ENCODE peak calls at places on chromosomes 13 and 19, in four cellular contexts. N is breast epithelium; Z is ascending aorta; H is CD8-positive, alpha-beta T cell. W is an unnamed sample.

GRCh38 chr19:12880551-12881171 is 588 bp downstream of the DNASE2 start:
- DNase-seq in N (peak; percentile 53), Z (no peak), H (no peak), W (peak; percentile 35)

GRCh38 chr19:51546107-51546649 is 14.7 kb upstream of the SIGLEC6 start:
- DNase-seq in N (peak; percentile 25), Z (no peak), H (no peak), W (no peak)

GRCh38 chr19:41696402-41697197 is 8.5 kb upstream of the CEACAM7 start:
- DNase-seq in N (no peak), Z (peak; percentile 21), H (no peak), W (no peak)

GRCh38 chr13:42633495-42633894 is 59.5 kb downstream of the TNFSF11 start:
- DNase-seq in N (no peak), Z (no peak), H (no peak), W (no peak)

GRCh38 chr19:35856546-35857149 is at the start of gene KIRREL2:
- DNase-seq in N (no peak), Z (no peak), H (no peak), W (no peak)

GRCh38 chr19:50501186-50501567 is 9.8 kb downstream of the JOSD2 start:
- DNase-seq in N (no peak), Z (no peak), H (no peak), W (no peak)

GRCh38 chr13:25286308-25286968 is 850 bp downstream of the MTMR6 start:
- DNase-seq in N (no peak), Z (no peak), H (no peak), W (no peak)

GRCh38 chr19:53782698-53783097 is 41.4 kb downstream of the NLRP12 start:
- DNase-seq in N (no peak), Z (no peak), H (no peak), W (no peak)

GRCh38 chr13:51453308-51453958 is 597 bp upstream of the INTS6 start:
- DNase-seq in N (peak; percentile 64), Z (no peak), H (peak; percentile 76), W (peak; percentile 90)

GRCh38 chr13:25675060-25675459 is 303.3 kb downstream of the ATP8A2 start:
- DNase-seq in N (no peak), Z (no peak), H (no peak), W (no peak)

GRCh38 chr13:108827637-108828036 is 198.2 kb downstream of the MYO16 start:
- DNase-seq in N (no peak), Z (no peak), H (no peak), W (no peak)

GRCh38 chr19:51258165-51258564 is 7.3 kb downstream of the SIGLECL1 start:
- DNase-seq in N (no peak), Z (no peak), H (no peak), W (no peak)

GRCh38 chr13:48233886-48234488 is 981 bp downstream of the ITM2B start:
- DNase-seq in N (no peak), Z (no peak), H (no peak), W (no peak)

GRCh38 chr19:46844067-46844489 is 6.6 kb downstream of the AP2S1 start:
- DNase-seq in N (no peak), Z (no peak), H (no peak), W (no peak)

GRCh38 chr13:39107484-39108040 is 69.3 kb downstream of the NHLRC3 start:
- DNase-seq in N (no peak), Z (no peak), H (no peak), W (no peak)

GRCh38 chr13:68369739-68370138 is 1139.6 kb upstream of the PCDH9 start:
- DNase-seq in N (no peak), Z (no peak), H (no peak), W (no peak)

GRCh38 chr19:45990113-45990728 is 5.0 kb upstream of the CCDC61 start:
- DNase-seq in N (no peak), Z (no peak), H (no peak), W (peak; percentile 58)

GRCh38 chr13:99617474-99618255 is 116.4 kb downstream of the TM9SF2 start:
- DNase-seq in N (no peak), Z (no peak), H (no peak), W (peak; percentile 46)

GRCh38 chr19:45125975-45126493 is 33.1 kb downstream of the PPP1R37 start:
- DNase-seq in N (peak; percentile 86), Z (no peak), H (peak; percentile 46), W (peak; percentile 25)

GRCh38 chr13:112842931-112843391 is 126.1 kb upstream of the MCF2L start:
- DNase-seq in N (no peak), Z (no peak), H (no peak), W (no peak)

GRCh38 chr19:13091400-13092161 is 11.1 kb downstream of the LYL1 start:
- DNase-seq in N (no peak), Z (peak; percentile 94), H (no peak), W (peak; percentile 96)

GRCh38 chr19:7558667-7559066 is 23.1 kb downstream of the PNPLA6 start:
- DNase-seq in N (no peak), Z (no peak), H (no peak), W (no peak)

GRCh38 chr19:58538257-58539168 is 5.4 kb upstream of the TRIM28 start:
- DNase-seq in N (no peak), Z (no peak), H (peak; percentile 24), W (no peak)

GRCh38 chr19:23440207-23440606 is 44.9 kb upstream of the ZNF91 start:
- DNase-seq in N (no peak), Z (no peak), H (no peak), W (no peak)

GRCh38 chr13:113145496-113145895 is 13.0 kb upstream of the PROZ start:
- DNase-seq in N (no peak), Z (no peak), H (no peak), W (no peak)

GRCh38 chr19:33390908-33391630 is 17.6 kb downstream of the CEBPG start:
- DNase-seq in N (peak; percentile 43), Z (no peak), H (no peak), W (no peak)

GRCh38 chr19:11405846-11406643 is 13.1 kb downstream of the RGL3 start:
- DNase-seq in N (no peak), Z (no peak), H (no peak), W (no peak)

GRCh38 chr19:4094761-4095487 is 28.2 kb upstream of the ZBTB7A start:
- DNase-seq in N (no peak), Z (no peak), H (no peak), W (no peak)

GRCh38 chr13:41268764-41269163 is 5.4 kb upstream of the MTRF1 start:
- DNase-seq in N (no peak), Z (no peak), H (no peak), W (no peak)

GRCh38 chr13:48975926-48976676 is 389 bp downstream of the FNDC3A start:
- DNase-seq in N (peak; percentile 69), Z (peak; percentile 90), H (peak; percentile 74), W (peak; percentile 83)

GRCh38 chr19:57348136-57348535 is 2.9 kb upstream of the ZNF304 start:
- DNase-seq in N (no peak), Z (no peak), H (no peak), W (no peak)

GRCh38 chr19:53904909-53905308 is 4.2 kb upstream of the CACNG7 start:
- DNase-seq in N (no peak), Z (no peak), H (no peak), W (no peak)

GRCh38 chr19:55579766-55580621 is 654 bp downstream of the ZNF579 start:
- DNase-seq in N (no peak), Z (no peak), H (no peak), W (no peak)

GRCh38 chr19:7130043-7130442 is 60.5 kb downstream of the ZNF557 start:
- DNase-seq in N (no peak), Z (no peak), H (no peak), W (no peak)

GRCh38 chr13:46529509-46529908 is 23.5 kb upstream of the LRCH1 start:
- DNase-seq in N (no peak), Z (no peak), H (no peak), W (no peak)

GRCh38 chr19:50324331-50324730 is 4.8 kb downstream of the KCNC3 start:
- DNase-seq in N (no peak), Z (no peak), H (no peak), W (no peak)

GRCh38 chr13:75393839-75394238 is 88.1 kb downstream of the TBC1D4 start:
- DNase-seq in N (no peak), Z (no peak), H (no peak), W (no peak)
- H3K27ac ChIP-seq in N (no peak overlapping the region), Z (no peak overlapping the region), H (no peak overlapping the region), W (no peak overlapping the region)

GRCh38 chr19:29812080-29812880 is 489 bp downstream of the CCNE1 start:
- DNase-seq in N (no peak), Z (no peak), H (no peak), W (no peak)

GRCh38 chr19:29811125-29812079 is at the start of gene CCNE1:
- DNase-seq in N (peak; percentile 90), Z (peak; percentile 95), H (peak; percentile 93), W (peak; percentile 93)

GRCh38 chr19:29813665-29814064 is 1.9 kb downstream of the CCNE1 start:
- DNase-seq in N (no peak), Z (no peak), H (no peak), W (peak; percentile 20)

GRCh38 chr19:29815231-29815630 is 3.4 kb downstream of the CCNE1 start:
- DNase-seq in N (no peak), Z (no peak), H (no peak), W (no peak)

DNA sequence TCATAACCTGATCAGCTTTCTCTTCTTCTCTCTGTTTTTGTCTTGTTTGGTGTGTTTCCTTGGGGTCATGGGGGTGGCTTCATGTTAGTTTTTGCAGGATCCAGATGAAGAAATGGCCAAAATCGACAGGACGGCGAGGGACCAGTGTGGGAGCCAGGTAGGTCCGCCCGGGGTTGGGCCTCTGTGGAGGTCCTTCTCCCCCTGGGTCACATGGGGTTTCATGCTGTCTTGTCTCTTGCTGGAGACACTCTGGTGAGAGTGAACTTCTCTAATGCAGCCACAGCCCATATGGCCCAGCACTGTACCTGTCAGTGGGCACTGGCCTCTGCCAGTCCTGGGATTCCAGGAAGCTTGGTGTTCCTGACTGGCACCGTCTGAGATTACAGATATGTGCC is 1.1 kb downstream of the CCNE1 start:
- DNase-seq in N (no peak), Z (no peak), H (no peak), W (no peak)
- H3K4me3 ChIP-seq in N (peak overlapping the region; percentile 85), Z (peak overlapping the region; percentile 79), H (peak overlapping the region; percentile 50), W (peak overlapping the region; percentile 75)

DNA sequence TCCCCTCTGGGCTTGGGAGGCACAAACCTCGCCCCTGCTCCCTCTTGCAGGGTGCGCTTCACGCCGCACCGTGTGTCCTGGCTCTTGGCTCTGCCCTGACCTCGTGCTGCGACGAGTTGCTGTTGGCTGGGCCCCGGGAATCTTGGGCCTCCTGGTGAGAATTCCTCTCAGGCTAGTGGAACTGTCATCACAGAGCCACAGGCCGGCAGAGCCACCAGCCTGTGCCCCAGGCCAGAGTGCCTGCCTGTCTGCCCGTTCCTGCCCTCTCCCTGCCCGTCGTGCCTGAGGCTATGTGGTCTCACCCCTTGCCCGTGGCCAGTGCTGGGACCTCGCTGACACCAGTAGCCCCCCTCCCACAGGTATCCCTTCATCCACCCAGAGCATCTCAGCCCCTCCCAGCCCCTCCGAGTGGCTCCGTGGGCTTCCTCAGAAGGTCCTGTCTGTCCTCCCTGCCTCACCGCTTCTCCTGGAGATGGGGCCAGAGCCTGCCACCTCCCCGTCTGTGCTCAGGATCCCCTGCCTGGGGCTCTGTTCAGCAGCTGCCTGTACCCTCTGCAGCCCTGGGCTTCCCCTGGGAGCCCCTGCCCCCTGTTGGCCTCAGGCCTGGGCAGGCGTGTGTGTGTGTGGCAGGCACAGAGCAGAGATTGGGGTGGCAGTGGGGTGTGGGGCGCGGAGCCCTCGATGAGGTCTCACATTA is 13.3 kb downstream of the NDUFB7 start:
- DNase-seq in N (no peak), Z (no peak), H (no peak), W (no peak)
- H3K4me1 ChIP-seq in N (peaks cover 37% of the 10 kb centered on the region), Z (peaks cover 9% of the 10 kb centered on the region), H (peaks cover 44% of the 10 kb centered on the region), W (peaks cover 65% of the 10 kb centered on the region)

GRCh38 chr13:73303858-73304257 is 245.1 kb downstream of the KLF5 start:
- DNase-seq in N (no peak), Z (no peak), H (no peak), W (no peak)
- H3K27ac ChIP-seq in N (no peak overlapping the region), Z (no peak overlapping the region), H (no peak overlapping the region), W (no peak overlapping the region)

GRCh38 chr13:98503175-98504028 is 73.5 kb downstream of the STK24 start:
- DNase-seq in N (no peak), Z (no peak), H (no peak), W (no peak)
- H3K4me3 ChIP-seq in N (no peak overlapping the region), Z (no peak overlapping the region), H (no peak overlapping the region), W (peak overlapping the region; percentile 23)

W was measured in tibial artery.